ENCODE peak calls at places on chromosomes 4 and X, in six cellular contexts. C is NCI-H1092, Y is tibial nerve, I is AG09309, Q is Caki2, A is LHCN-M2. M is an unnamed sample.

GRCh38 chrX:129790146-129790545 is 10.4 kb downstream of the SASH3 start:
- DNase-seq in I (no peak), A (no peak), C (no peak), Q (no peak), Y (no peak), M (no peak)

GRCh38 chr4:185039508-185040273 is 21.4 kb downstream of the HELT start:
- DNase-seq in C (peak), Q (peak), A (peak), Y (no peak), I (peak), M (peak)

GRCh38 chr4:8169763-8170162 is 11.2 kb upstream of the ABLIM2 start:
- DNase-seq in Y (no peak), C (no peak), I (no peak), A (no peak), Q (no peak), M (no peak)

GRCh38 chr4:182862166-182862875 is 54.9 kb downstream of the DCTD start:
- DNase-seq in Y (no peak), C (peak), I (no peak), A (no peak), Q (no peak), M (no peak)

GRCh38 chr4:145935253-145936141 is 3.1 kb downstream of the ZNF827 start:
- DNase-seq in C (no peak), A (peak), Q (peak), Y (no peak), I (no peak), M (no peak)

GRCh38 chr4:94457692-94458106 is 6.0 kb downstream of the PDLIM5 start:
- DNase-seq in Q (peak), I (no peak), C (no peak), Y (no peak), A (peak), M (no peak)

GRCh38 chr4:169253087-169253675 is 17.6 kb downstream of the SH3RF1 start:
- DNase-seq in C (no peak), Q (peak), A (peak), I (no peak), Y (no peak), M (no peak)

GRCh38 chr4:41744572-41745291 is 3.8 kb downstream of the PHOX2B start:
- DNase-seq in I (no peak), A (no peak), C (no peak), Y (no peak), Q (no peak), M (no peak)

GRCh38 chrX:133649659-133650058 is 234.4 kb upstream of the GPC4 start:
- DNase-seq in C (no peak), Q (no peak), Y (no peak), A (no peak), I (no peak), M (no peak)

GRCh38 chr4:7389719-7390118 is 45.0 kb downstream of the PSAPL1 start:
- DNase-seq in Q (no peak), Y (no peak), A (no peak), I (no peak), C (no peak), M (no peak)

GRCh38 chr4:1991087-1991486 is 17.7 kb downstream of the NELFA start:
- DNase-seq in C (no peak), Y (no peak), Q (no peak), A (no peak), I (no peak), M (no peak)

GRCh38 chr4:74376888-74377483 is 12.0 kb downstream of the EREG start:
- DNase-seq in Q (peak), Y (no peak), A (peak), C (no peak), I (peak), M (peak)

GRCh38 chr4:83107636-83108035 is 6.9 kb downstream of the PLAC8 start:
- DNase-seq in I (no peak), Y (no peak), C (no peak), Q (no peak), A (no peak), M (no peak)

GRCh38 chr4:154928640-154929257 is 147.7 kb downstream of the RBM46 start:
- DNase-seq in Y (no peak), I (peak), A (no peak), Q (peak), C (no peak), M (no peak)

GRCh38 chrX:17635231-17635630 is 102.1 kb upstream of the SCML1 start:
- DNase-seq in C (peak), I (no peak), A (no peak), Y (no peak), Q (peak), M (no peak)

GRCh38 chr4:165208322-165208652 is 926 bp downstream of the KLHL2 start:
- DNase-seq in I (no peak), C (no peak), Q (no peak), Y (no peak), A (no peak), M (no peak)